ENCODE peak calls at places on chromosomes 7 and 10, in four cellular contexts. S, C, E and Z are unnamed samples.

GRCh38 chr10:124589491-124590006 is 127.9 kb downstream of the LHPP start:
- DNase-seq in E (no peak), C (no peak), S (peak), Z (no peak)

GRCh38 chr10:70588852-70589570 is 13.5 kb downstream of the PRF1 start:
- DNase-seq in C (no peak), S (no peak), E (no peak), Z (no peak)

GRCh38 chr10:104067525-104067924 is 18.2 kb downstream of the COL17A1 start:
- DNase-seq in S (no peak), E (no peak), C (no peak), Z (no peak)

GRCh38 chr7:139618482-139619366 is 95.2 kb downstream of the CLEC2L start:
- DNase-seq in S (no peak), C (peak), E (no peak), Z (no peak)

GRCh38 chr10:24889636-24890035 is 62.8 kb downstream of the PRTFDC1 start:
- DNase-seq in S (no peak), E (no peak), C (no peak), Z (no peak)

GRCh38 chr10:70589762-70590662 is 12.5 kb downstream of the PRF1 start:
- DNase-seq in S (no peak), E (no peak), C (no peak), Z (no peak)

GRCh38 chr10:24446739-24447138 is 237.8 kb downstream of the KIAA1217 start:
- DNase-seq in E (no peak), C (no peak), S (no peak), Z (peak)

GRCh38 chr10:52652431-52653220 is 120.0 kb downstream of the MBL2 start:
- DNase-seq in E (no peak), C (no peak), S (peak), Z (no peak)

GRCh38 chr10:15627617-15628196 is 92.0 kb downstream of the ITGA8 start:
- DNase-seq in C (no peak), E (no peak), S (no peak), Z (no peak)

GRCh38 chr10:63115732-63116383 is 17.3 kb upstream of the NRBF2 start:
- DNase-seq in E (no peak), S (peak), C (no peak), Z (no peak)

GRCh38 chr7:140707132-140707531 is 10.6 kb downstream of the NDUFB2 start:
- DNase-seq in E (no peak), S (no peak), C (no peak), Z (no peak)

GRCh38 chr7:92747041-92747835 is 89.1 kb downstream of the CDK6 start:
- DNase-seq in E (no peak), C (no peak), S (no peak), Z (no peak)

GRCh38 chr10:98790817-98791216 is 344.1 kb upstream of the HPS1 start:
- DNase-seq in E (no peak), S (no peak), C (no peak), Z (no peak)

GRCh38 chr7:153103219-153103618 is 343.7 kb downstream of the ACTR3B start:
- DNase-seq in E (no peak), S (no peak), C (no peak), Z (no peak)

GRCh38 chr10:113679463-113680171 is at the start of gene CASP7:
- DNase-seq in E (peak), S (peak), C (peak), Z (peak)